ENCODE peak calls at places on chromosome 22, in nine cellular contexts. G, P, I, A, L, C, S, F and R are unnamed samples.
A peak's percentile ranks its signal among the peaks of the same experiment; 100 is the strongest.

GRCh38 chr22:46064236-46064965 is 85.9 kb upstream of the PPARA start:
- DNase-seq in A (peak; percentile 76), L (no peak), F (no peak), S (no peak), C (peak; percentile 63), G (no peak), I (peak; percentile 70), P (no peak), R (peak; percentile 27)

GRCh38 chr22:36049678-36049997 is 21.0 kb upstream of the RBFOX2 start:
- DNase-seq in P (no peak), L (no peak), C (no peak), F (no peak), S (no peak), G (peak; percentile 23), A (no peak), I (no peak), R (no peak)

GRCh38 chr22:30169002-30169401 is 77.6 kb downstream of the LIF start:
- DNase-seq in A (no peak), S (no peak), I (no peak), C (no peak), F (no peak), P (no peak), G (no peak), L (no peak), R (no peak)

GRCh38 chr22:21041937-21042336 is 3.8 kb upstream of the LRRC74B start:
- DNase-seq in L (peak; percentile 50), I (no peak), A (no peak), P (no peak), F (no peak), G (no peak), S (no peak), C (no peak), R (peak; percentile 19)

GRCh38 chr22:37051629-37052385 is at the start of gene KCTD17:
- DNase-seq in G (peak; percentile 69), C (peak; percentile 80), F (peak; percentile 74), S (peak; percentile 53), I (peak; percentile 94), P (peak; percentile 72), A (peak; percentile 88), L (no peak), R (peak; percentile 62)

GRCh38 chr22:40890881-40891280 is 29.0 kb upstream of the DNAJB7 start:
- DNase-seq in G (no peak), F (no peak), S (no peak), A (no peak), C (no peak), P (no peak), L (no peak), I (no peak), R (peak; percentile 70)

GRCh38 chr22:19848298-19849224 is 6.1 kb downstream of the GNB1L start:
- DNase-seq in I (no peak), F (no peak), C (peak; percentile 59), L (no peak), G (no peak), P (no peak), S (peak; percentile 20), A (peak; percentile 74), R (no peak)

GRCh38 chr22:31973739-31974138 is 29.4 kb downstream of the YWHAH start:
- DNase-seq in A (no peak), C (no peak), I (no peak), G (no peak), S (no peak), L (no peak), P (no peak), F (no peak), R (no peak)

GRCh38 chr22:34917239-34917638 is 148.7 kb upstream of the ISX start:
- DNase-seq in I (no peak), F (no peak), L (no peak), A (no peak), S (no peak), C (no peak), P (no peak), G (no peak), R (no peak)

GRCh38 chr22:30312053-30312452 is 14.7 kb downstream of the TBC1D10A start:
- DNase-seq in F (no peak), A (no peak), C (no peak), G (no peak), S (no peak), L (no peak), I (no peak), P (no peak), R (peak; percentile 85)

GRCh38 chr22:20981787-20982562 is at the start of gene LZTR1:
- DNase-seq in P (peak; percentile 82), S (peak; percentile 75), L (no peak), C (peak; percentile 89), A (peak; percentile 95), G (peak; percentile 87), F (peak; percentile 81), I (peak; percentile 97), R (peak; percentile 84)

GRCh38 chr22:28801845-28802594 is 1.7 kb upstream of the XBP1 start:
- DNase-seq in G (no peak), S (no peak), F (no peak), I (no peak), C (no peak), L (no peak), A (peak; percentile 44), P (no peak), R (peak; percentile 51)

GRCh38 chr22:40476341-40476740 is 105.9 kb downstream of the SGSM3 start:
- DNase-seq in G (no peak), F (no peak), P (no peak), S (no peak), A (no peak), I (no peak), C (no peak), L (no peak), R (no peak)

GRCh38 chr22:25777870-25778269 is 35.9 kb downstream of the MYO18B start:
- DNase-seq in L (no peak), I (no peak), F (no peak), A (no peak), P (peak; percentile 17), C (no peak), S (peak; percentile 69), G (no peak), R (peak; percentile 38)

DNA sequence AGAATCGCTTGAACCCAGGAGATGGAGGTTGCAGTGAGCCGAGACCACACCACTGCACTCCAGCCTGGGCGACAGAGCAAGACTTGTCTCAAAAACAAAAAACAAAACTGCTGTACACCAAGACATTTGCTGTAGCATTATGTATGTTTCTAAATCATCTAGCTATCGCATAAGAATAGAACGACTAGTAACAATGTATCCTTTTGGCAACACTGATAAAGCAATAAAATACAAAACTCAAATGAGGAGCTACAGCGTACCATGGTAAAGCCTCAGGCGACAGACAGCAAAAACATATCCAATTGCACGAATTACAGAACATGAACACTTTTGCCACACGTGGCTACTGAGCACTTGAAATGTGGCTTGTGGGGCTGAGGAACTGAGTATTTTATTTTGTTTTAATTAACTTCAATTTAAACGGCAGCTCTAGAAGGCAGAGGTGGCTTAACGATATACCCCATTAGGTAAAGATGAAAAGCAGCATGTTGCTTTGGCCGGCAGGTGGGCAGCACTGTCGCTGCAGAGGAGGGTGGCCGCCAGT is 2.3 kb downstream of the TUBGCP6 start:
- DNase-seq in G (no peak), C (no peak), L (no peak), A (no peak), S (no peak), P (no peak), F (no peak), I (no peak), R (peak; percentile 23)
- TF ChIP-seq CTCF in G (no peak), C (no peak), L (no peak), A (no peak), S (no peak), P (no peak), F (no peak), I (no peak), R (no peak)

GRCh38 chr22:42905702-42906183 is 48.7 kb upstream of the ARFGAP3 start:
- DNase-seq in C (no peak), G (no peak), L (no peak), S (no peak), I (no peak), F (no peak), A (peak; percentile 89), P (no peak), R (no peak)

GRCh38 chr22:42902875-42903510 is 45.9 kb upstream of the ARFGAP3 start:
- DNase-seq in L (peak; percentile 34), F (no peak), P (no peak), A (no peak), C (peak; percentile 89), G (peak; percentile 41), I (no peak), S (no peak), R (peak; percentile 94)

GRCh38 chr22:42904049-42904448 is 47.0 kb upstream of the ARFGAP3 start:
- DNase-seq in I (no peak), L (no peak), A (no peak), F (no peak), S (no peak), P (no peak), C (no peak), G (no peak), R (no peak)

GRCh38 chr22:42905217-42905616 is 48.1 kb upstream of the ARFGAP3 start:
- DNase-seq in G (no peak), F (no peak), A (no peak), S (no peak), P (no peak), C (no peak), I (no peak), L (no peak), R (no peak)

GRCh38 chr22:42901790-42902508 is 44.9 kb upstream of the ARFGAP3 start:
- DNase-seq in I (no peak), L (no peak), G (no peak), F (no peak), S (no peak), C (no peak), P (no peak), A (no peak), R (no peak)
- TF ChIP-seq CTCF in I (peak; percentile 38), L (peak; percentile 17), G (peak; percentile 24), F (no peak), S (no peak), C (no peak), P (peak; percentile 55), A (no peak), R (peak; percentile 25)

GRCh38 chr22:33274214-33274828 is 216.1 kb upstream of the SYN3 start:
- DNase-seq in A (no peak), C (no peak), F (peak; percentile 44), G (peak; percentile 20), L (no peak), P (peak; percentile 67), I (peak; percentile 13), S (peak; percentile 22), R (no peak)
- TF ChIP-seq CTCF in A (peak; percentile 27), C (no peak), F (peak; percentile 45), G (peak; percentile 43), L (peak; percentile 15), P (peak; percentile 79), I (peak; percentile 51), S (no peak), R (peak; percentile 26)

DNA sequence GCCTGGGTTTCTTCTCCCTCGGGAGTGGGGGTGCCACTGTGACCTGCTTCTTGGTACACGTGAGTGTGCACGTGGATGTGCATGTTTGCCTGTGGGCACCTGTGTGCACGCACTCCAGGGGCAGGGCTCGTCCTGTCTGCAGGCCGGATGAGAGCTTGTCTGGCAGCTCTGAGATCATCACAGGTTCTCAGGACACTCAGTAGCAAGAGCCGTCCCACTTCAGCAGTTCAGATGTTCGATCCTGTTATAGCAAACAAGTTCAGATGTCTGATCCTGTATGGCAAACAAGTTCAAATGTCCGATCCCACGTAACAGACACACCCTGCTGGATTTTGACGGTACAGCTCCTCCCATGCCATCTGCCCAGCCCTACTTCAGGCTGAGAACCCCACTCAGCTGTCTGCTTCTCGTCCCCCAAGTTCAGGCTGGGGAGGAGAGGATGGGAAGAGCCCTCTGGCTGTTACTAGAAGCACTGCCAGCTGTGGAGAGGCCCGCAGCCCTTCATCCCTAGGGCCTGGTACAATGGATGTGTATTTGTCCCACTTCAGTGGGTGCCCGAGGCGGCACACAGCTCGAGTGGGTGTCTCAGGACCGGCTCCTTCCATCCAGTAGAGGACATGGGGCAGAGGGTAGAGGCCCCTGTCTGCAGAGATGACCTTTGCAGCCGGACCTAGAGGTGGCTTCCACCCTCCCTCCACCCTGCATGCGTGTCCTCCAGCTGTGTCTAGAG is 1126.9 kb downstream of the BRD1 start:
- DNase-seq in I (no peak), G (no peak), C (no peak), L (no peak), F (no peak), P (no peak), A (peak; percentile 55), S (no peak), R (no peak)
- TF ChIP-seq CTCF in I (no peak), G (no peak), C (no peak), L (no peak), F (no peak), P (no peak), A (no peak), S (no peak), R (no peak)